ENCODE peak calls at places on chromosomes 11 and 22, in five cellular contexts. Z is IMR-90; V is cardiac fibroblast; G is CD8-positive, alpha-beta T cell; W is uterus. D is an unnamed sample.

GRCh38 chr11:130671801-130672700 is 223.6 kb downstream of the ADAMTS15 start:
- DNase-seq in V (peak; percentile 96), G (no peak), W (peak; percentile 79), Z (peak; percentile 94), D (peak; percentile 61)

GRCh38 chr11:113204280-113204679 is 110.1 kb upstream of the TTC12 start:
- DNase-seq in G (no peak), W (no peak), Z (no peak), V (no peak), D (peak; percentile 54)

GRCh38 chr22:42316988-42317387 is 46.5 kb upstream of the TCF20 start:
- DNase-seq in G (peak; percentile 63), W (peak; percentile 75), V (peak; percentile 53), Z (no peak), D (no peak)

GRCh38 chr11:13073119-13073981 is 64.2 kb downstream of the RASSF10 start:
- DNase-seq in Z (peak; percentile 79), V (peak; percentile 10), G (no peak), W (no peak), D (peak; percentile 22)

GRCh38 chr11:22690891-22691290 is 24.5 kb downstream of the GAS2 start:
- DNase-seq in W (no peak), V (no peak), Z (no peak), G (peak; percentile 17), D (no peak)

GRCh38 chr11:35151241-35151640 is 12.3 kb downstream of the CD44 start:
- DNase-seq in V (peak; percentile 53), W (no peak), G (no peak), Z (no peak), D (no peak)

GRCh38 chr22:39292561-39293074 is 26.8 kb downstream of the RPL3 start:
- DNase-seq in V (peak; percentile 97), G (no peak), W (peak; percentile 89), Z (peak; percentile 92), D (peak; percentile 87)

GRCh38 chr11:2777871-2778629 is 78.3 kb upstream of the KCNQ1OT1 start:
- DNase-seq in G (peak; percentile 2), W (peak; percentile 33), Z (no peak), V (no peak), D (no peak)

GRCh38 chr11:92423133-92423532 is 198.5 kb downstream of the FAT3 start:
- DNase-seq in Z (peak; percentile 54), G (no peak), W (no peak), V (no peak), D (peak; percentile 41)

GRCh38 chr22:46053563-46054090 is 76.7 kb upstream of the WNT7B start:
- DNase-seq in Z (peak; percentile 38), V (peak; percentile 79), G (peak; percentile 58), W (peak; percentile 79), D (peak; percentile 79)

GRCh38 chr11:18105086-18105801 is 638 bp downstream of the SAAL1 start:
- DNase-seq in Z (no peak), V (peak; percentile 2), G (no peak), W (no peak), D (no peak)

GRCh38 chr11:111945198-111945597 is 8.1 kb downstream of the DIXDC1 start:
- DNase-seq in G (no peak), V (no peak), W (no peak), Z (no peak), D (no peak)

GRCh38 chr11:119172513-119172912 is 4.0 kb downstream of the NLRX1 start:
- DNase-seq in Z (no peak), V (no peak), G (no peak), W (no peak), D (no peak)

GRCh38 chr22:40348025-40348658 is 1.8 kb downstream of the ADSL start:
- DNase-seq in W (no peak), Z (peak; percentile 62), V (peak; percentile 80), G (peak; percentile 70), D (peak; percentile 50)

GRCh38 chr11:119421941-119422504 is 949 bp downstream of the THY1 start:
- DNase-seq in W (no peak), Z (peak; percentile 24), G (no peak), V (peak; percentile 37), D (no peak)

GRCh38 chr11:9077164-9077563 is 14.2 kb downstream of the SCUBE2 start:
- DNase-seq in G (no peak), W (no peak), Z (no peak), V (no peak), D (no peak)

GRCh38 chr11:6875761-6876160 is 664 bp upstream of the OR10A4 start:
- DNase-seq in W (no peak), G (no peak), V (no peak), Z (no peak), D (no peak)

DNA sequence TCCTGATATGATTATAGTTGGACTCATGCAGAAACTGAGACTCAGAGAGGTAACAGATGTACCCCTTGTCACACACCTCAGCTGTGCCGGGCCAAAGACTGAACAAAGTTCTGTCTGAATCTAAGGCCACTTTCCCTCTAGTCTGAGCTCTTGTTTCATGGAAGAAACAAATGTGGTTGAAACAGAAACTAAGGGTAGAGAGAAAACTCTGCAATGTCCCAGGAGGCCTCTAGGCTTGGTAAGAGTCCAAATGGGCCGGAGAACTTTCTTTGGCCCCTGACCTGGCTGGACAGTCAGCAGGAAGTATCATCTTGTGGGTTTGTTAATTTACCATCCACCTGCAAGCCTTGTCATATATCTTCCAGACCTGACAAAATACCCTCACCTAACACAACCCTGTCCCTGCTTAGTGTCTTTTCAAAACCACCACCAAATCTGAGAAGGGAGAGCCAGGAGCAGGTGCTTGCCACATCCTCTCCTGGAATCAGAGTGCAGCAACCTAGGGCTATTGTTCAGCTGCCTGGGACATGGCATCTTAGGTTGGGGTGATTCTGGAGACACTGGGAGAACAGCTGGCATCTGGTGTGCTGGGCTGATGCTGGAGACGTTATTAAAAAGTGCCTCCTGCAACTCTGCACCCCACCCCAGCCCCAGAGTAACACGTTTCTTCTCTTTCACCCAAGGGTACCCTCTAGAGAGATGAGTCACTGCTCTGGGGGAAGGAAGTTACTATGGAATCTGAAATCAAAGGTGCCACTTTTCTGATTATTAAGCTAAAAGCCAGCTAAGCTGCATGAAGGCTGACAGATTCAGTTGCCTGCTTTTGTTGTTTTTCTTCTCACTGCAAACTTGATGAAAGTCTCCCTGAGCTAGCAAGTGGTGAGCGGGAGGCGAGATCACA is 126.3 kb upstream of the TIMP3 start:
- DNase-seq in G (no peak), W (peak; percentile 38), Z (no peak), V (peak; percentile 43), D (no peak)
- TF ChIP-seq CTCF in G (no peak), W (no peak), Z (peak; percentile 29), V (no peak), D (no peak)

DNA sequence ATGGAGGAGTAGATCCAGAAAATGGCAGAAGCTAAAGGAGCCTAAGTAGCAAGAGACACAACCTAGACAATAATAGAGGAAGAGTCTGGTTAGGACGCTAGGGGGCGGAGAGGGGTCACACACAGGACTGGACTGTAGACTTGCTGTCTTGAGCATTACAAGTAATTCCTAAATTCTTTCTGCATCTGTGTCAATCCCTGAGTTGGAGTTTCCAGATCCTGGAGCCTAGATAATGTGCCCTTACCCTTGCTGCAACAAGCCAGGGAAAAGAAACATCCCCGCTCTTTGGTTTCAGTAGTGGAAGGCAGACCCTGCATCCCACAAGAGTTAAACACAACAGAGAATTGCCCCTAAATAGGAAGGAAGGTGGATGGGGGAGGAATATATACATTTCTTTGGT is 14.9 kb upstream of the CCDC73 start:
- DNase-seq in Z (peak; percentile 72), W (peak; percentile 37), G (peak; percentile 21), V (peak; percentile 85), D (peak; percentile 84)
- TF ChIP-seq CTCF in Z (peak; percentile 73), W (peak; percentile 53), G (no peak), V (peak; percentile 89), D (peak; percentile 89)

GRCh38 chr11:64275031-64275800 is 9.2 kb downstream of the BAD start:
- DNase-seq in G (no peak), Z (no peak), W (no peak), V (no peak), D (no peak)

GRCh38 chr11:64268687-64269379 is 15.6 kb downstream of the BAD start:
- DNase-seq in Z (peak; percentile 48), V (peak; percentile 93), G (no peak), W (peak; percentile 77), D (peak; percentile 58)

GRCh38 chr11:64268028-64268686 is 16.3 kb downstream of the BAD start:
- DNase-seq in G (no peak), Z (no peak), W (no peak), V (peak; percentile 44), D (no peak)

GRCh38 chr11:64269380-64270234 is 14.9 kb downstream of the BAD start:
- DNase-seq in V (peak; percentile 100), G (peak; percentile 97), W (peak; percentile 98), Z (peak; percentile 100), D (peak; percentile 100)

GRCh38 chr11:64271339-64272132 is 12.9 kb downstream of the BAD start:
- DNase-seq in V (peak; percentile 98), Z (peak; percentile 92), W (peak; percentile 90), G (peak; percentile 82), D (peak; percentile 76)
- TF ChIP-seq CTCF in V (no peak), Z (peak; percentile 11), W (no peak), G (no peak), D (no peak)

DNA sequence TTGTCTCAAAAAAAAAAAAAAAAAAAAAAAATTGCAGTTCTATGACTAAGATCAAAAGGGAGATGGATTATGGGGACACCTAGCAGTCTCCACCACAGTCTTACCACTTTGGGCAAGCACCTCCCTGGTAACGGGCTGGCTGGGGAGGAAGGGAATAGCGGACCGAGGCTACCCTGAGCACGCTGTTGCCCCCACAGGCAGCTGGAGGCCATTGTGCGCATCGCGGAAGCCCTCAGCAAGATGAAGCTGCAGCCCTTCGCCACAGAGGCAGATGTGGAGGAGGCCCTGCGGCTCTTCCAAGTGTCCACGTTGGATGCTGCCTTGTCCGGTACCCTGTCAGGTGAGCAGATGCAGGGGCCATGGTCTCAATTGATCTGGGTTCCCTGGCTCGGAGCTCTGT is 21.2 kb downstream of the MCM5 start:
- DNase-seq in G (no peak), Z (no peak), V (no peak), W (no peak), D (no peak)
- TF ChIP-seq CTCF in G (no peak), Z (no peak), V (no peak), W (no peak), D (no peak)

DNA sequence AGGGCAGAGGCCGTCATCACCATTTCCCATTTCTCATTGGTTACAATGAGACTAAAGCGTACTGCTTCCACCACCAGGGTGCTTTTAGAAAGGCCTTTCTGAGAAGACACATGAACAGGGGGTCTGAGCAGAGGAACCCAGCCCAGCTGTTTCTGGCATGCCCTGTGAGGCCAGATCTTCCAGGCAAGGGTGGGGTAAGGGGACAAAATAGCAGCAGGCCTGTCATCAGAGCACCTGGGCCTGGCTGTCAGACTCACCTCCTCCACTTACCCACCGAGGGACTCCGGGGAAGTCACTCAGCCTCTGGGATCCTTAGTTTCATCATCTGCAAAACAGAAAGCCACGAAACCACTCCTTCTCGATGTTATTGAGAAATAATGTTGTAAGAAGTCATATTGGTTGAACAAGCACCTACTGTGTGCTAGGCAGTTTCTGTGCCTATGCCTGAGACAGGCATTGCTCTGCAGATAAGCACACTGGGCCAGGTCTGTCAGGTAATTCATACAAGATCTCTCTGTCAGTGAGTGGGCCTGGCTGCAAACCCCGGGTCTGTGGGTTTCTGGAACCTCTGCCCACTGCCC is 8.8 kb upstream of the WNT11 start:
- DNase-seq in Z (no peak), V (no peak), G (no peak), W (no peak), D (no peak)
- TF ChIP-seq CTCF in Z (no peak), V (no peak), G (no peak), W (no peak), D (no peak)

D was measured in PC-3.